ENCODE peak calls at places on chromosomes 11 and 22, in nine cellular contexts. One of them, this sample, is unnamed.

GRCh38 chr11:94814238-94814976 is 46.3 kb downstream of the AMOTL1 start:
- ATAC-seq in body of pancreas: peak
- ATAC-seq in heart left ventricle: peak
- ATAC-seq in activated T-cell treated with anti-CD3 and anti-CD28 coated beads, Interleukin-2, amount 50 U/mL, for 72 hours: no peak
- ATAC-seq in activated naive CD4-positive, alpha-beta T cell treated with anti-CD3 and anti-CD28 coated beads, Interleukin-2, amount 50 U/mL, for 72 hours: no peak
- ATAC-seq in central memory CD8-positive, alpha-beta T cell: no peak
- ATAC-seq in left cardiac atrium: peak
- ATAC-seq in naive thymus-derived CD4-positive, alpha-beta T cell: no peak
- ATAC-seq in activated CD4-positive, alpha-beta T cell treated with anti-CD3 and anti-CD28 coated beads for 36 hours: no peak
- ATAC-seq in this sample: no peak

GRCh38 chr11:73999581-74000306 is 9.1 kb downstream of the UCP3 start:
- ATAC-seq in body of pancreas: no peak
- ATAC-seq in heart left ventricle: no peak
- ATAC-seq in activated T-cell treated with anti-CD3 and anti-CD28 coated beads, Interleukin-2, amount 50 U/mL, for 72 hours: no peak
- ATAC-seq in activated naive CD4-positive, alpha-beta T cell treated with anti-CD3 and anti-CD28 coated beads, Interleukin-2, amount 50 U/mL, for 72 hours: no peak
- ATAC-seq in central memory CD8-positive, alpha-beta T cell: no peak
- ATAC-seq in left cardiac atrium: peak
- ATAC-seq in naive thymus-derived CD4-positive, alpha-beta T cell: no peak
- ATAC-seq in activated CD4-positive, alpha-beta T cell treated with anti-CD3 and anti-CD28 coated beads for 36 hours: no peak
- ATAC-seq in this sample: no peak

GRCh38 chr11:129980086-129980485 is 22.5 kb downstream of the PRDM10 start:
- ATAC-seq in body of pancreas: no peak
- ATAC-seq in heart left ventricle: no peak
- ATAC-seq in activated T-cell treated with anti-CD3 and anti-CD28 coated beads, Interleukin-2, amount 50 U/mL, for 72 hours: no peak
- ATAC-seq in activated naive CD4-positive, alpha-beta T cell treated with anti-CD3 and anti-CD28 coated beads, Interleukin-2, amount 50 U/mL, for 72 hours: no peak
- ATAC-seq in central memory CD8-positive, alpha-beta T cell: no peak
- ATAC-seq in left cardiac atrium: no peak
- ATAC-seq in naive thymus-derived CD4-positive, alpha-beta T cell: no peak
- ATAC-seq in activated CD4-positive, alpha-beta T cell treated with anti-CD3 and anti-CD28 coated beads for 36 hours: no peak
- ATAC-seq in this sample: no peak

GRCh38 chr11:19218216-19218615 is 16.4 kb upstream of the CSRP3 start:
- ATAC-seq in body of pancreas: no peak
- ATAC-seq in heart left ventricle: peak
- ATAC-seq in activated T-cell treated with anti-CD3 and anti-CD28 coated beads, Interleukin-2, amount 50 U/mL, for 72 hours: no peak
- ATAC-seq in activated naive CD4-positive, alpha-beta T cell treated with anti-CD3 and anti-CD28 coated beads, Interleukin-2, amount 50 U/mL, for 72 hours: no peak
- ATAC-seq in central memory CD8-positive, alpha-beta T cell: no peak
- ATAC-seq in left cardiac atrium: peak
- ATAC-seq in naive thymus-derived CD4-positive, alpha-beta T cell: no peak
- ATAC-seq in activated CD4-positive, alpha-beta T cell treated with anti-CD3 and anti-CD28 coated beads for 36 hours: no peak
- ATAC-seq in this sample: no peak

GRCh38 chr11:13229136-13229535 is 48.5 kb upstream of the BMAL1 start:
- ATAC-seq in body of pancreas: no peak
- ATAC-seq in heart left ventricle: no peak
- ATAC-seq in activated T-cell treated with anti-CD3 and anti-CD28 coated beads, Interleukin-2, amount 50 U/mL, for 72 hours: no peak
- ATAC-seq in activated naive CD4-positive, alpha-beta T cell treated with anti-CD3 and anti-CD28 coated beads, Interleukin-2, amount 50 U/mL, for 72 hours: no peak
- ATAC-seq in central memory CD8-positive, alpha-beta T cell: no peak
- ATAC-seq in left cardiac atrium: peak
- ATAC-seq in naive thymus-derived CD4-positive, alpha-beta T cell: no peak
- ATAC-seq in activated CD4-positive, alpha-beta T cell treated with anti-CD3 and anti-CD28 coated beads for 36 hours: no peak
- ATAC-seq in this sample: peak

GRCh38 chr11:129694538-129694937 is 121.1 kb upstream of the TMEM45B start:
- ATAC-seq in body of pancreas: no peak
- ATAC-seq in heart left ventricle: no peak
- ATAC-seq in activated T-cell treated with anti-CD3 and anti-CD28 coated beads, Interleukin-2, amount 50 U/mL, for 72 hours: no peak
- ATAC-seq in activated naive CD4-positive, alpha-beta T cell treated with anti-CD3 and anti-CD28 coated beads, Interleukin-2, amount 50 U/mL, for 72 hours: no peak
- ATAC-seq in central memory CD8-positive, alpha-beta T cell: no peak
- ATAC-seq in left cardiac atrium: no peak
- ATAC-seq in naive thymus-derived CD4-positive, alpha-beta T cell: no peak
- ATAC-seq in activated CD4-positive, alpha-beta T cell treated with anti-CD3 and anti-CD28 coated beads for 36 hours: no peak
- ATAC-seq in this sample: peak

GRCh38 chr11:2342981-2343380 is 34.1 kb upstream of the CD81 start:
- ATAC-seq in body of pancreas: peak
- ATAC-seq in heart left ventricle: no peak
- ATAC-seq in activated T-cell treated with anti-CD3 and anti-CD28 coated beads, Interleukin-2, amount 50 U/mL, for 72 hours: no peak
- ATAC-seq in activated naive CD4-positive, alpha-beta T cell treated with anti-CD3 and anti-CD28 coated beads, Interleukin-2, amount 50 U/mL, for 72 hours: no peak
- ATAC-seq in central memory CD8-positive, alpha-beta T cell: no peak
- ATAC-seq in left cardiac atrium: no peak
- ATAC-seq in naive thymus-derived CD4-positive, alpha-beta T cell: no peak
- ATAC-seq in activated CD4-positive, alpha-beta T cell treated with anti-CD3 and anti-CD28 coated beads for 36 hours: no peak
- ATAC-seq in this sample: no peak

GRCh38 chr11:44773351-44773965 is 46.7 kb downstream of the TSPAN18 start:
- ATAC-seq in body of pancreas: no peak
- ATAC-seq in heart left ventricle: no peak
- ATAC-seq in activated T-cell treated with anti-CD3 and anti-CD28 coated beads, Interleukin-2, amount 50 U/mL, for 72 hours: no peak
- ATAC-seq in activated naive CD4-positive, alpha-beta T cell treated with anti-CD3 and anti-CD28 coated beads, Interleukin-2, amount 50 U/mL, for 72 hours: no peak
- ATAC-seq in central memory CD8-positive, alpha-beta T cell: no peak
- ATAC-seq in left cardiac atrium: peak
- ATAC-seq in naive thymus-derived CD4-positive, alpha-beta T cell: no peak
- ATAC-seq in activated CD4-positive, alpha-beta T cell treated with anti-CD3 and anti-CD28 coated beads for 36 hours: no peak
- ATAC-seq in this sample: no peak

GRCh38 chr22:20964090-20964798 is 2.8 kb upstream of the AIFM3 start:
- ATAC-seq in body of pancreas: no peak
- ATAC-seq in heart left ventricle: no peak
- ATAC-seq in activated T-cell treated with anti-CD3 and anti-CD28 coated beads, Interleukin-2, amount 50 U/mL, for 72 hours: peak
- ATAC-seq in activated naive CD4-positive, alpha-beta T cell treated with anti-CD3 and anti-CD28 coated beads, Interleukin-2, amount 50 U/mL, for 72 hours: peak
- ATAC-seq in central memory CD8-positive, alpha-beta T cell: no peak
- ATAC-seq in left cardiac atrium: no peak
- ATAC-seq in naive thymus-derived CD4-positive, alpha-beta T cell: no peak
- ATAC-seq in activated CD4-positive, alpha-beta T cell treated with anti-CD3 and anti-CD28 coated beads for 36 hours: no peak
- ATAC-seq in this sample: no peak

GRCh38 chr11:8941341-8942103 is 1.3 kb downstream of the ASCL3 start:
- ATAC-seq in body of pancreas: no peak
- ATAC-seq in heart left ventricle: no peak
- ATAC-seq in activated T-cell treated with anti-CD3 and anti-CD28 coated beads, Interleukin-2, amount 50 U/mL, for 72 hours: no peak
- ATAC-seq in activated naive CD4-positive, alpha-beta T cell treated with anti-CD3 and anti-CD28 coated beads, Interleukin-2, amount 50 U/mL, for 72 hours: no peak
- ATAC-seq in central memory CD8-positive, alpha-beta T cell: no peak
- ATAC-seq in left cardiac atrium: no peak
- ATAC-seq in naive thymus-derived CD4-positive, alpha-beta T cell: no peak
- ATAC-seq in activated CD4-positive, alpha-beta T cell treated with anti-CD3 and anti-CD28 coated beads for 36 hours: no peak
- ATAC-seq in this sample: no peak

GRCh38 chr11:31903225-31904074 is 92.3 kb upstream of the PAX6 start:
- ATAC-seq in body of pancreas: no peak
- ATAC-seq in heart left ventricle: peak
- ATAC-seq in activated T-cell treated with anti-CD3 and anti-CD28 coated beads, Interleukin-2, amount 50 U/mL, for 72 hours: no peak
- ATAC-seq in activated naive CD4-positive, alpha-beta T cell treated with anti-CD3 and anti-CD28 coated beads, Interleukin-2, amount 50 U/mL, for 72 hours: no peak
- ATAC-seq in central memory CD8-positive, alpha-beta T cell: no peak
- ATAC-seq in left cardiac atrium: peak
- ATAC-seq in naive thymus-derived CD4-positive, alpha-beta T cell: no peak
- ATAC-seq in activated CD4-positive, alpha-beta T cell treated with anti-CD3 and anti-CD28 coated beads for 36 hours: no peak
- ATAC-seq in this sample: no peak

GRCh38 chr11:100753562-100753961 is 66.5 kb downstream of the ARHGAP42 start:
- ATAC-seq in body of pancreas: no peak
- ATAC-seq in heart left ventricle: no peak
- ATAC-seq in activated T-cell treated with anti-CD3 and anti-CD28 coated beads, Interleukin-2, amount 50 U/mL, for 72 hours: no peak
- ATAC-seq in activated naive CD4-positive, alpha-beta T cell treated with anti-CD3 and anti-CD28 coated beads, Interleukin-2, amount 50 U/mL, for 72 hours: no peak
- ATAC-seq in central memory CD8-positive, alpha-beta T cell: no peak
- ATAC-seq in left cardiac atrium: peak
- ATAC-seq in naive thymus-derived CD4-positive, alpha-beta T cell: no peak
- ATAC-seq in activated CD4-positive, alpha-beta T cell treated with anti-CD3 and anti-CD28 coated beads for 36 hours: no peak
- ATAC-seq in this sample: no peak

GRCh38 chr11:109775686-109776085 is 317.5 kb upstream of the ZC3H12C start:
- ATAC-seq in body of pancreas: no peak
- ATAC-seq in heart left ventricle: no peak
- ATAC-seq in activated T-cell treated with anti-CD3 and anti-CD28 coated beads, Interleukin-2, amount 50 U/mL, for 72 hours: no peak
- ATAC-seq in activated naive CD4-positive, alpha-beta T cell treated with anti-CD3 and anti-CD28 coated beads, Interleukin-2, amount 50 U/mL, for 72 hours: no peak
- ATAC-seq in central memory CD8-positive, alpha-beta T cell: no peak
- ATAC-seq in left cardiac atrium: no peak
- ATAC-seq in naive thymus-derived CD4-positive, alpha-beta T cell: no peak
- ATAC-seq in activated CD4-positive, alpha-beta T cell treated with anti-CD3 and anti-CD28 coated beads for 36 hours: no peak
- ATAC-seq in this sample: no peak

GRCh38 chr11:134837166-134837886 is 425.3 kb upstream of the B3GAT1 start:
- ATAC-seq in body of pancreas: no peak
- ATAC-seq in heart left ventricle: no peak
- ATAC-seq in activated T-cell treated with anti-CD3 and anti-CD28 coated beads, Interleukin-2, amount 50 U/mL, for 72 hours: no peak
- ATAC-seq in activated naive CD4-positive, alpha-beta T cell treated with anti-CD3 and anti-CD28 coated beads, Interleukin-2, amount 50 U/mL, for 72 hours: no peak
- ATAC-seq in central memory CD8-positive, alpha-beta T cell: no peak
- ATAC-seq in left cardiac atrium: no peak
- ATAC-seq in naive thymus-derived CD4-positive, alpha-beta T cell: no peak
- ATAC-seq in activated CD4-positive, alpha-beta T cell treated with anti-CD3 and anti-CD28 coated beads for 36 hours: no peak
- ATAC-seq in this sample: no peak

GRCh38 chr11:102416974-102417373 is 35.6 kb downstream of the TMEM123 start:
- ATAC-seq in body of pancreas: no peak
- ATAC-seq in heart left ventricle: no peak
- ATAC-seq in activated T-cell treated with anti-CD3 and anti-CD28 coated beads, Interleukin-2, amount 50 U/mL, for 72 hours: peak
- ATAC-seq in activated naive CD4-positive, alpha-beta T cell treated with anti-CD3 and anti-CD28 coated beads, Interleukin-2, amount 50 U/mL, for 72 hours: peak
- ATAC-seq in central memory CD8-positive, alpha-beta T cell: no peak
- ATAC-seq in left cardiac atrium: no peak
- ATAC-seq in naive thymus-derived CD4-positive, alpha-beta T cell: peak
- ATAC-seq in activated CD4-positive, alpha-beta T cell treated with anti-CD3 and anti-CD28 coated beads for 36 hours: peak
- ATAC-seq in this sample: no peak

GRCh38 chr11:65262775-65263174 is 1.0 kb downstream of the POLA2 start:
- ATAC-seq in body of pancreas: no peak
- ATAC-seq in heart left ventricle: no peak
- ATAC-seq in activated T-cell treated with anti-CD3 and anti-CD28 coated beads, Interleukin-2, amount 50 U/mL, for 72 hours: no peak
- ATAC-seq in activated naive CD4-positive, alpha-beta T cell treated with anti-CD3 and anti-CD28 coated beads, Interleukin-2, amount 50 U/mL, for 72 hours: peak
- ATAC-seq in central memory CD8-positive, alpha-beta T cell: no peak
- ATAC-seq in left cardiac atrium: no peak
- ATAC-seq in naive thymus-derived CD4-positive, alpha-beta T cell: no peak
- ATAC-seq in activated CD4-positive, alpha-beta T cell treated with anti-CD3 and anti-CD28 coated beads for 36 hours: no peak
- ATAC-seq in this sample: no peak

GRCh38 chr11:76824980-76825725 is 35.6 kb upstream of the ACER3 start:
- ATAC-seq in body of pancreas: no peak
- ATAC-seq in heart left ventricle: no peak
- ATAC-seq in activated T-cell treated with anti-CD3 and anti-CD28 coated beads, Interleukin-2, amount 50 U/mL, for 72 hours: no peak
- ATAC-seq in activated naive CD4-positive, alpha-beta T cell treated with anti-CD3 and anti-CD28 coated beads, Interleukin-2, amount 50 U/mL, for 72 hours: no peak
- ATAC-seq in central memory CD8-positive, alpha-beta T cell: no peak
- ATAC-seq in left cardiac atrium: no peak
- ATAC-seq in naive thymus-derived CD4-positive, alpha-beta T cell: no peak
- ATAC-seq in activated CD4-positive, alpha-beta T cell treated with anti-CD3 and anti-CD28 coated beads for 36 hours: no peak
- ATAC-seq in this sample: no peak

GRCh38 chr22:40520562-40520961 is 116.0 kb downstream of the MRTFA start:
- ATAC-seq in body of pancreas: no peak
- ATAC-seq in heart left ventricle: no peak
- ATAC-seq in activated T-cell treated with anti-CD3 and anti-CD28 coated beads, Interleukin-2, amount 50 U/mL, for 72 hours: no peak
- ATAC-seq in activated naive CD4-positive, alpha-beta T cell treated with anti-CD3 and anti-CD28 coated beads, Interleukin-2, amount 50 U/mL, for 72 hours: no peak
- ATAC-seq in central memory CD8-positive, alpha-beta T cell: no peak
- ATAC-seq in left cardiac atrium: no peak
- ATAC-seq in naive thymus-derived CD4-positive, alpha-beta T cell: no peak
- ATAC-seq in activated CD4-positive, alpha-beta T cell treated with anti-CD3 and anti-CD28 coated beads for 36 hours: no peak
- ATAC-seq in this sample: no peak

GRCh38 chr11:115974703-115975102 is 470.5 kb upstream of the CADM1 start:
- ATAC-seq in body of pancreas: no peak
- ATAC-seq in heart left ventricle: no peak
- ATAC-seq in activated T-cell treated with anti-CD3 and anti-CD28 coated beads, Interleukin-2, amount 50 U/mL, for 72 hours: no peak
- ATAC-seq in activated naive CD4-positive, alpha-beta T cell treated with anti-CD3 and anti-CD28 coated beads, Interleukin-2, amount 50 U/mL, for 72 hours: no peak
- ATAC-seq in central memory CD8-positive, alpha-beta T cell: no peak
- ATAC-seq in left cardiac atrium: no peak
- ATAC-seq in naive thymus-derived CD4-positive, alpha-beta T cell: no peak
- ATAC-seq in activated CD4-positive, alpha-beta T cell treated with anti-CD3 and anti-CD28 coated beads for 36 hours: no peak
- ATAC-seq in this sample: no peak

GRCh38 chr11:126419801-126420729 is 64.6 kb downstream of the ST3GAL4 start:
- ATAC-seq in body of pancreas: no peak
- ATAC-seq in heart left ventricle: no peak
- ATAC-seq in activated T-cell treated with anti-CD3 and anti-CD28 coated beads, Interleukin-2, amount 50 U/mL, for 72 hours: no peak
- ATAC-seq in activated naive CD4-positive, alpha-beta T cell treated with anti-CD3 and anti-CD28 coated beads, Interleukin-2, amount 50 U/mL, for 72 hours: no peak
- ATAC-seq in central memory CD8-positive, alpha-beta T cell: no peak
- ATAC-seq in left cardiac atrium: no peak
- ATAC-seq in naive thymus-derived CD4-positive, alpha-beta T cell: peak
- ATAC-seq in activated CD4-positive, alpha-beta T cell treated with anti-CD3 and anti-CD28 coated beads for 36 hours: no peak
- ATAC-seq in this sample: no peak

GRCh38 chr11:16381177-16381576 is 24.8 kb upstream of the SOX6 start:
- ATAC-seq in body of pancreas: no peak
- ATAC-seq in heart left ventricle: no peak
- ATAC-seq in activated T-cell treated with anti-CD3 and anti-CD28 coated beads, Interleukin-2, amount 50 U/mL, for 72 hours: no peak
- ATAC-seq in activated naive CD4-positive, alpha-beta T cell treated with anti-CD3 and anti-CD28 coated beads, Interleukin-2, amount 50 U/mL, for 72 hours: no peak
- ATAC-seq in central memory CD8-positive, alpha-beta T cell: no peak
- ATAC-seq in left cardiac atrium: no peak
- ATAC-seq in naive thymus-derived CD4-positive, alpha-beta T cell: no peak
- ATAC-seq in activated CD4-positive, alpha-beta T cell treated with anti-CD3 and anti-CD28 coated beads for 36 hours: no peak
- ATAC-seq in this sample: no peak

GRCh38 chr11:35210886-35211546 is 72.0 kb downstream of the CD44 start:
- ATAC-seq in body of pancreas: no peak
- ATAC-seq in heart left ventricle: no peak
- ATAC-seq in activated T-cell treated with anti-CD3 and anti-CD28 coated beads, Interleukin-2, amount 50 U/mL, for 72 hours: no peak
- ATAC-seq in activated naive CD4-positive, alpha-beta T cell treated with anti-CD3 and anti-CD28 coated beads, Interleukin-2, amount 50 U/mL, for 72 hours: no peak
- ATAC-seq in central memory CD8-positive, alpha-beta T cell: no peak
- ATAC-seq in left cardiac atrium: no peak
- ATAC-seq in naive thymus-derived CD4-positive, alpha-beta T cell: no peak
- ATAC-seq in activated CD4-positive, alpha-beta T cell treated with anti-CD3 and anti-CD28 coated beads for 36 hours: no peak
- ATAC-seq in this sample: no peak

GRCh38 chr22:50532824-50533344 is 3.1 kb upstream of the TYMP start:
- ATAC-seq in body of pancreas: no peak
- ATAC-seq in heart left ventricle: no peak
- ATAC-seq in activated T-cell treated with anti-CD3 and anti-CD28 coated beads, Interleukin-2, amount 50 U/mL, for 72 hours: no peak
- ATAC-seq in activated naive CD4-positive, alpha-beta T cell treated with anti-CD3 and anti-CD28 coated beads, Interleukin-2, amount 50 U/mL, for 72 hours: no peak
- ATAC-seq in central memory CD8-positive, alpha-beta T cell: no peak
- ATAC-seq in left cardiac atrium: no peak
- ATAC-seq in naive thymus-derived CD4-positive, alpha-beta T cell: no peak
- ATAC-seq in activated CD4-positive, alpha-beta T cell treated with anti-CD3 and anti-CD28 coated beads for 36 hours: no peak
- ATAC-seq in this sample: no peak

GRCh38 chr11:45713573-45713972 is 48.2 kb upstream of the CHST1 start:
- ATAC-seq in body of pancreas: no peak
- ATAC-seq in heart left ventricle: no peak
- ATAC-seq in activated T-cell treated with anti-CD3 and anti-CD28 coated beads, Interleukin-2, amount 50 U/mL, for 72 hours: peak
- ATAC-seq in activated naive CD4-positive, alpha-beta T cell treated with anti-CD3 and anti-CD28 coated beads, Interleukin-2, amount 50 U/mL, for 72 hours: peak
- ATAC-seq in central memory CD8-positive, alpha-beta T cell: no peak
- ATAC-seq in left cardiac atrium: no peak
- ATAC-seq in naive thymus-derived CD4-positive, alpha-beta T cell: no peak
- ATAC-seq in activated CD4-positive, alpha-beta T cell treated with anti-CD3 and anti-CD28 coated beads for 36 hours: peak
- ATAC-seq in this sample: no peak

GRCh38 chr11:121473064-121473777 is 20.5 kb upstream of the SORL1-AS1 start:
- ATAC-seq in body of pancreas: peak
- ATAC-seq in heart left ventricle: no peak
- ATAC-seq in activated T-cell treated with anti-CD3 and anti-CD28 coated beads, Interleukin-2, amount 50 U/mL, for 72 hours: peak
- ATAC-seq in activated naive CD4-positive, alpha-beta T cell treated with anti-CD3 and anti-CD28 coated beads, Interleukin-2, amount 50 U/mL, for 72 hours: peak
- ATAC-seq in central memory CD8-positive, alpha-beta T cell: no peak
- ATAC-seq in left cardiac atrium: peak
- ATAC-seq in naive thymus-derived CD4-positive, alpha-beta T cell: no peak
- ATAC-seq in activated CD4-positive, alpha-beta T cell treated with anti-CD3 and anti-CD28 coated beads for 36 hours: no peak
- ATAC-seq in this sample: peak

GRCh38 chr11:11750479-11750878 is 91.3 kb upstream of the USP47 start:
- ATAC-seq in body of pancreas: no peak
- ATAC-seq in heart left ventricle: no peak
- ATAC-seq in activated T-cell treated with anti-CD3 and anti-CD28 coated beads, Interleukin-2, amount 50 U/mL, for 72 hours: no peak
- ATAC-seq in activated naive CD4-positive, alpha-beta T cell treated with anti-CD3 and anti-CD28 coated beads, Interleukin-2, amount 50 U/mL, for 72 hours: no peak
- ATAC-seq in central memory CD8-positive, alpha-beta T cell: no peak
- ATAC-seq in left cardiac atrium: no peak
- ATAC-seq in naive thymus-derived CD4-positive, alpha-beta T cell: no peak
- ATAC-seq in activated CD4-positive, alpha-beta T cell treated with anti-CD3 and anti-CD28 coated beads for 36 hours: no peak
- ATAC-seq in this sample: no peak

GRCh38 chr11:33721291-33721840 is 14.9 kb downstream of the CD59 start:
- ATAC-seq in body of pancreas: no peak
- ATAC-seq in heart left ventricle: peak
- ATAC-seq in activated T-cell treated with anti-CD3 and anti-CD28 coated beads, Interleukin-2, amount 50 U/mL, for 72 hours: peak
- ATAC-seq in activated naive CD4-positive, alpha-beta T cell treated with anti-CD3 and anti-CD28 coated beads, Interleukin-2, amount 50 U/mL, for 72 hours: peak
- ATAC-seq in central memory CD8-positive, alpha-beta T cell: no peak
- ATAC-seq in left cardiac atrium: peak
- ATAC-seq in naive thymus-derived CD4-positive, alpha-beta T cell: no peak
- ATAC-seq in activated CD4-positive, alpha-beta T cell treated with anti-CD3 and anti-CD28 coated beads for 36 hours: peak
- ATAC-seq in this sample: peak

GRCh38 chr11:102513869-102514268 is 16.7 kb downstream of the MMP7 start:
- ATAC-seq in body of pancreas: no peak
- ATAC-seq in heart left ventricle: no peak
- ATAC-seq in activated T-cell treated with anti-CD3 and anti-CD28 coated beads, Interleukin-2, amount 50 U/mL, for 72 hours: no peak
- ATAC-seq in activated naive CD4-positive, alpha-beta T cell treated with anti-CD3 and anti-CD28 coated beads, Interleukin-2, amount 50 U/mL, for 72 hours: no peak
- ATAC-seq in central memory CD8-positive, alpha-beta T cell: no peak
- ATAC-seq in left cardiac atrium: no peak
- ATAC-seq in naive thymus-derived CD4-positive, alpha-beta T cell: no peak
- ATAC-seq in activated CD4-positive, alpha-beta T cell treated with anti-CD3 and anti-CD28 coated beads for 36 hours: no peak
- ATAC-seq in this sample: no peak

GRCh38 chr22:42430486-42431125 is 1.6 kb downstream of the NFAM1 start:
- ATAC-seq in body of pancreas: no peak
- ATAC-seq in heart left ventricle: no peak
- ATAC-seq in activated T-cell treated with anti-CD3 and anti-CD28 coated beads, Interleukin-2, amount 50 U/mL, for 72 hours: no peak
- ATAC-seq in activated naive CD4-positive, alpha-beta T cell treated with anti-CD3 and anti-CD28 coated beads, Interleukin-2, amount 50 U/mL, for 72 hours: no peak
- ATAC-seq in central memory CD8-positive, alpha-beta T cell: no peak
- ATAC-seq in left cardiac atrium: no peak
- ATAC-seq in naive thymus-derived CD4-positive, alpha-beta T cell: peak
- ATAC-seq in activated CD4-positive, alpha-beta T cell treated with anti-CD3 and anti-CD28 coated beads for 36 hours: no peak
- ATAC-seq in this sample: no peak